ENCODE peak calls at places on chromosome 9, in five cellular contexts. F is IMR-90, B is foreskin fibroblast, M is small intestine, J is activated T-cell treated with anti-CD3 and anti-CD28 coated beads for 1 hour. Y is an unnamed sample.

GRCh38 chr9:137589441-137590122 is 730 bp downstream of the ZMYND19 start:
- DNase-seq in F (no peak), B (no peak), M (peak), J (no peak), Y (no peak)

GRCh38 chr9:135671591-135672041 is 8.5 kb downstream of the LCN9 start:
- DNase-seq in F (no peak), B (no peak), M (no peak), J (no peak), Y (no peak)

GRCh38 chr9:98231770-98232478 is 23.5 kb downstream of the TBC1D2 start:
- DNase-seq in F (peak), B (peak), M (peak), J (no peak), Y (no peak)

GRCh38 chr9:81465468-81466002 is 223.8 kb downstream of the TLE1 start:
- DNase-seq in F (peak), B (no peak), M (peak), J (no peak), Y (no peak)

GRCh38 chr9:133493428-133493827 is 14.5 kb upstream of the SLC2A6 start:
- DNase-seq in F (no peak), B (no peak), M (no peak), J (no peak), Y (no peak)

GRCh38 chr9:130555968-130556367 is 23.4 kb upstream of the FUBP3 start:
- DNase-seq in F (no peak), B (no peak), M (no peak), J (no peak), Y (no peak)

GRCh38 chr9:96423985-96424336 is 5.8 kb upstream of the ZNF367 start:
- DNase-seq in F (no peak), B (no peak), M (no peak), J (no peak), Y (no peak)

GRCh38 chr9:121954477-121955175 is 138.5 kb downstream of the TTLL11 start:
- DNase-seq in F (peak), B (peak), M (no peak), J (no peak), Y (peak)

GRCh38 chr9:76162109-76162730 is 232.0 kb downstream of the RFK start:
- DNase-seq in F (no peak), B (no peak), M (no peak), J (no peak), Y (no peak)

GRCh38 chr9:28956111-28956880 is 1383.0 kb upstream of the C9orf72 start:
- DNase-seq in F (no peak), B (no peak), M (no peak), J (no peak), Y (no peak)

GRCh38 chr9:78030553-78031270 is 899 bp downstream of the GNAQ start:
- DNase-seq in F (peak), B (no peak), M (peak), J (peak), Y (peak)

GRCh38 chr9:70601000-70601929 is 186.8 kb upstream of the KLF9 start:
- DNase-seq in F (peak), B (peak), M (peak), J (no peak), Y (peak)

GRCh38 chr9:23941051-23941450 is 115.0 kb upstream of the ELAVL2 start:
- DNase-seq in F (no peak), B (no peak), M (no peak), J (no peak), Y (no peak)

GRCh38 chr9:107397076-107398049 is 92.2 kb downstream of the KLF4 start:
- DNase-seq in F (peak), B (peak), M (no peak), J (no peak), Y (no peak)

GRCh38 chr9:114238919-114239879 is 83.7 kb upstream of the ORM1 start:
- DNase-seq in F (peak), B (peak), M (peak), J (no peak), Y (peak)

GRCh38 chr9:126155756-126156664 is 170.6 kb upstream of the MVB12B start:
- DNase-seq in F (no peak), B (no peak), M (no peak), J (no peak), Y (no peak)

GRCh38 chr9:116490321-116490720 is 196.8 kb upstream of the TRIM32 start:
- DNase-seq in F (peak), B (no peak), M (no peak), J (no peak), Y (no peak)

GRCh38 chr9:33813712-33814641 is 3.0 kb upstream of the UBE2R2 start:
- DNase-seq in F (peak), B (peak), M (peak), J (no peak), Y (peak)

GRCh38 chr9:74735761-74736160 is 152.0 kb downstream of the TRPM6 start:
- DNase-seq in F (no peak), B (no peak), M (no peak), J (no peak), Y (no peak)

GRCh38 chr9:99074902-99075245 is 30.0 kb upstream of the TGFBR1 start:
- DNase-seq in F (no peak), B (no peak), M (no peak), J (no peak), Y (no peak)

GRCh38 chr9:116482740-116483139 is 204.4 kb upstream of the TRIM32 start:
- DNase-seq in F (no peak), B (no peak), M (no peak), J (no peak), Y (no peak)

GRCh38 chr9:116145036-116145435 is 8.6 kb upstream of the PAPPA start:
- DNase-seq in F (no peak), B (no peak), M (no peak), J (no peak), Y (no peak)

GRCh38 chr9:130732793-130733221 is 39.2 kb downstream of the EXOSC2 start:
- DNase-seq in F (no peak), B (no peak), M (peak), J (no peak), Y (no peak)

GRCh38 chr9:72362680-72363139 is 2.3 kb downstream of the ZFAND5 start:
- DNase-seq in F (peak), B (peak), M (peak), J (peak), Y (peak)

GRCh38 chr9:119959846-119960545 is 590.8 kb upstream of the BRINP1 start:
- DNase-seq in F (no peak), B (no peak), M (no peak), J (no peak), Y (peak)

GRCh38 chr9:131733601-131734061 is 6.2 kb downstream of the RAPGEF1 start:
- DNase-seq in F (peak), B (peak), M (peak), J (no peak), Y (no peak)

GRCh38 chr9:100489836-100490235 is 16.9 kb downstream of the TMEFF1 start:
- DNase-seq in F (no peak), B (no peak), M (no peak), J (no peak), Y (no peak)

GRCh38 chr9:109600142-109600541 is 102.0 kb upstream of the PTPN3 start:
- DNase-seq in F (peak), B (peak), M (no peak), J (no peak), Y (peak)

GRCh38 chr9:121305269-121305994 is 37.5 kb downstream of the GSN start:
- DNase-seq in F (no peak), B (no peak), M (no peak), J (no peak), Y (no peak)

GRCh38 chr9:8809747-8810146 is 1010.2 kb upstream of the DMAC1 start:
- DNase-seq in F (no peak), B (no peak), M (no peak), J (no peak), Y (no peak)